ENCODE peak calls at places on chromosomes 5 and 9, in seven cellular contexts. P is PC-3, E is GM23248, Q is neural progenitor cell, M is HCT116, V is hepatocyte, S is GM23338. Z is an unnamed sample.

GRCh38 chr5:73763300-73764032 is 137.5 kb downstream of the ARHGEF28 start:
- DNase-seq in S (no peak), V (no peak), M (no peak), P (peak; percentile 6), Q (no peak), E (peak; percentile 43), Z (no peak)

GRCh38 chr5:16051246-16051645 is 128.3 kb downstream of the MARCHF11 start:
- DNase-seq in Q (no peak), M (no peak), E (peak; percentile 52), P (no peak), S (no peak), V (no peak), Z (no peak)

GRCh38 chr9:129459550-129460322 is 161.2 kb downstream of the C9orf50 start:
- DNase-seq in E (peak; percentile 35), M (no peak), P (no peak), S (no peak), V (no peak), Q (no peak), Z (no peak)

GRCh38 chr5:134149571-134150303 is 27.0 kb downstream of the SKP1 start:
- DNase-seq in E (peak; percentile 12), S (no peak), V (no peak), M (no peak), P (peak; percentile 29), Q (no peak), Z (no peak)

GRCh38 chr9:133763272-133764183 is 25.4 kb upstream of the SARDH start:
- DNase-seq in E (peak; percentile 50), S (no peak), P (no peak), M (no peak), V (no peak), Q (no peak), Z (no peak)

GRCh38 chr9:101737705-101738565 is 512 bp downstream of the GRIN3A start:
- DNase-seq in Q (peak; percentile 77), V (peak; percentile 46), S (peak; percentile 67), E (peak; percentile 27), P (no peak), M (no peak), Z (no peak)

GRCh38 chr5:176474476-176474875 is 26.3 kb downstream of the FAF2 start:
- DNase-seq in M (no peak), P (peak; percentile 41), E (peak; percentile 55), Q (no peak), V (no peak), S (no peak), Z (no peak)

GRCh38 chr5:107359033-107359915 is 311.5 kb downstream of the EFNA5 start:
- DNase-seq in V (no peak), Q (no peak), M (no peak), S (no peak), E (peak; percentile 17), P (peak; percentile 34), Z (no peak)

GRCh38 chr5:77893225-77893860 is 117.2 kb upstream of the TBCA start:
- DNase-seq in E (peak; percentile 97), S (no peak), M (peak; percentile 79), Q (no peak), V (peak; percentile 66), P (peak; percentile 97), Z (no peak)

GRCh38 chr9:133333011-133333410 is 3.0 kb downstream of the SURF6 start:
- DNase-seq in S (no peak), P (no peak), E (no peak), Q (no peak), M (no peak), V (no peak), Z (no peak)

GRCh38 chr5:114744406-114744805 is 382.5 kb downstream of the KCNN2 start:
- DNase-seq in M (no peak), E (no peak), P (peak; percentile 19), Q (no peak), V (no peak), S (no peak), Z (no peak)

GRCh38 chr5:151454166-151454565 is 6.8 kb downstream of the SLC36A1 start:
- DNase-seq in P (peak; percentile 50), E (no peak), Q (no peak), S (peak; percentile 18), V (peak; percentile 23), M (no peak), Z (no peak)

GRCh38 chr9:120324996-120325642 is 254.8 kb downstream of the CDK5RAP2 start:
- DNase-seq in S (peak; percentile 74), P (no peak), V (no peak), E (no peak), Q (peak; percentile 56), M (no peak), Z (no peak)

GRCh38 chr5:9173281-9174048 is 372.4 kb downstream of the SEMA5A start:
- DNase-seq in M (no peak), V (no peak), E (peak; percentile 84), P (peak; percentile 29), Q (no peak), S (no peak), Z (no peak)

DNA sequence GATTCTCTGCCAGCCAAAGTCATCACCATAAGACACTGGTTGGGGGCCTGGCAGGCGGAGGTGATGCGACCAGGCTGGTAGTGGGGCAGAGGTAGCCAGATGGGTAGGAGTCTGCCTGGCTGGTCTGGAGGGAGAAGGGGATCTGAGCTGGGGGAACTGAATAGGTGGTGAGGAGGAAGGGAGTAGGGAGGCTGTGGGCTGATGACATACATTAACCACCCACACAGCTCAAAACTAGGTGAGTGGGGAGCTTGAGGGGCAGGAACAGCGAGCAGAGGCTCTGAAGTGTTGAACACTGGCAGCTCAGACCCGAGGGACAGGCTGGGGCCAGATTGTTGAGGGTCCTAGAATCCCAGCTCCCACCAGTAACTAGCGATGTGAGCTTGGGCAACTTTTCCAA is 80.9 kb downstream of the DAB2IP start:
- DNase-seq in S (no peak), Q (no peak), P (no peak), M (no peak), E (no peak), V (no peak), Z (no peak)
- H3K4me1 ChIP-seq in S (peaks cover 20% of the 10 kb centered on the region), Q (peaks cover 23% of the 10 kb centered on the region), P (no peaks in the 10 kb centered on the region), M (peaks cover 36% of the 10 kb centered on the region), E (peaks cover 22% of the 10 kb centered on the region), V (peaks cover 22% of the 10 kb centered on the region), Z (peaks cover 10% of the 10 kb centered on the region)

DNA sequence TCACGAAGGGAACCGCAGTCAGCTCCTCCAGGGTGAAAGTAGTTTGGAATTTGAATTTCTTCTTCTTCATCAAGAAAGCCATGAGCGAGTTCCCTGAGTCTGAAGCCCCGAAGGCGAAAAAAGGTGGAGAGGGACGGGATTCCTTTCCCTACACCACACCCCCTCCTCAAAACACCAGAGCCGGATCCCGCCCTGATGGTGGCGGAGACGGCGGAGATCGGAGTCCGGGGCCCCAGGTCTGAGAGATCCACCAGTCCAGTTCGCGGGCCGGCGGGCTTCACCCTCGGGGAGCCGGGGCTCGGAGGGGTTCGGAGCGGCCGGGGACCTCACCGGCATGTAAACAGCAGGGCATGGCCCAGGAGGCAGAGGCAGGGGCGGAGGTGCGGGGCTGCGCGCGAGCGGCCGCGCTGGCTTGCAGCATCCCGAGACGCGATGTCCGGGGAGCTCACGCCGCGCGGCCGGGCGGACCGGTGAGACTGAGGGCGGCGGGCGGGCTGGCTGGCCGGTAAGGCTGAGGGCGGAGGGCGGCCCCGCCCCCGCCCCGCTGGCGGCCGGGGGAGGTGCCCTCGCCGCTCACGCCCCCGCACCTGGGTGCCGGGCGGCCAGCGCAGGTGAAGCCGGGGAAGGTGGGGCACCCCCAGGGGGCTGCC is 608 bp downstream of the EEIG1 start:
- DNase-seq in Q (peak; percentile 79), S (peak; percentile 69), M (no peak), E (peak; percentile 64), P (peak; percentile 45), V (peak; percentile 90), Z (peak; percentile 67)
- TF ChIP-seq EZH2phosphoT487 in Q (no peak), S (no peak), M (no peak), E (no peak), P (no peak), V (no peak), Z (no peak)

DNA sequence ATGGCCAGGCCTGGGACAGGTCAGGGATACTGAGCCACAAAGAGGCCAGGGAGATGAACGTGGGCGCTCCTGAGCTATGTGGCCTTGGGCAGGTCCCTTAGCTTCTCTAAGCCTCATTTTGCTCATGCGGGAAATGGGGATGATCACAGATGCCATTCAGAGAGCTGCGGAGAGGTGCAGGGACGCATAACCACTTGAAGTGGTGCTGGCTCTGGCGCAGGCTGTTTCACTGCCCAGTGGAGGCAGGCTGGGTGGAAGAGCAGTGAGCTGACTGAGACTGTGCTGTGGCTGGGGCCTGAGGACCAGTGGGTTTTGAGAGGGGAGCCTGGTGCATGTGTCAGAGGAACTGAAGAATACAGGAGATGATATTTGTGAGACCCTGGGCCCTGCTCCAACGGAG is 18.4 kb downstream of the CXXC5 start:
- DNase-seq in P (no peak), Q (no peak), V (no peak), S (no peak), M (no peak), E (peak; percentile 43), Z (no peak)
- H3K4me1 ChIP-seq in P (peaks cover 16% of the 10 kb centered on the region), Q (peaks cover 33% of the 10 kb centered on the region), V (peaks cover 24% of the 10 kb centered on the region), S (peaks cover 43% of the 10 kb centered on the region), M (peaks cover 71% of the 10 kb centered on the region), E (peaks cover 33% of the 10 kb centered on the region), Z (peaks cover 24% of the 10 kb centered on the region)

DNA sequence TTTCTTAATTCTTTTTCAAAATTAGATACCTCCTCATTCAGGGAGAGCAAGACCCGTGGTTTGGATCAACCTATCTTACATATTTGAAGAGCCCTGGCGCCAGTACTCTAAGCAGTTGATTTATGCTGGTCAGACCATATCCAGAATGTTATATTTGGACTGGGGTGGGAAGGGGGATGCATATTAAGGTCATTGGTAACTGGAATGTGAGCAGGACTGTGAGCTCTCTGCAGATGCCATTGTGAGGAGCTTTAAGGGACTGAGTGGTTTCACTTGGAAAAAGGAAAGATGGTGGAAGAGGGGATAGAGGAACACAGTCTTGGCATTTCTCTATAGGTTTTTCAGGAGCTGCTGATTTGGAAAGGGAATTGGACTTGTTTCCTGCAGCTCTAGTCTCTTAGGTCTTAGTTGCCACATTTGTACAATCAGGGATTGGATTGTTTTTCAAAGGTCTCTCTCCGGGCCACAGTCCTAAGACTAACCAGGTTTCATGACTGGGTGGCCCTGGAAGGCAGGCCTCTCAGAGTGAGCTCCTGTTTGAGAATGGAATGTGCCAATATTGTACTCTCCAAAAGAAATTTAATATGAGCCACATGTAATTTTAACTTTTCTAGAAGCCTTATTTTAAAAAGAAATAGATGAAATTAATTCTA is 25.8 kb upstream of the F2R start:
- DNase-seq in S (no peak), P (no peak), V (no peak), E (peak; percentile 30), M (no peak), Q (no peak), Z (no peak)
- TF ChIP-seq EZH2phosphoT487 in S (no peak), P (no peak), V (no peak), E (no peak), M (no peak), Q (no peak), Z (no peak)

GRCh38 chr9:113520109-113520642 is 56.6 kb downstream of the RGS3 start:
- DNase-seq in E (peak; percentile 27), M (no peak), Q (no peak), V (peak; percentile 52), P (peak; percentile 24), S (no peak), Z (no peak)

GRCh38 chr9:113522858-113523257 is 59.3 kb downstream of the RGS3 start:
- DNase-seq in V (no peak), S (no peak), P (no peak), E (no peak), M (no peak), Q (no peak), Z (no peak)

GRCh38 chr9:113523421-113524141 is 60.1 kb downstream of the RGS3 start:
- DNase-seq in P (no peak), Q (no peak), V (peak; percentile 61), E (peak; percentile 38), M (no peak), S (no peak), Z (peak; percentile 90)

GRCh38 chr9:113522419-113522818 is 58.9 kb downstream of the RGS3 start:
- DNase-seq in S (no peak), V (no peak), Q (no peak), E (no peak), P (no peak), M (no peak), Z (no peak)

GRCh38 chr9:113521693-113522260 is 58.2 kb downstream of the RGS3 start:
- DNase-seq in Q (no peak), P (no peak), S (no peak), V (no peak), E (no peak), M (no peak), Z (peak; percentile 32)
- H3K4me1 ChIP-seq in Q (peaks cover 21% of the 10 kb centered on the region), P (peaks cover 10% of the 10 kb centered on the region), S (no peaks in the 10 kb centered on the region), V (peaks cover 51% of the 10 kb centered on the region), E (peaks cover 18% of the 10 kb centered on the region), M (peaks cover 5% of the 10 kb centered on the region), Z (peaks cover 71% of the 10 kb centered on the region)